ENCODE peak calls at places on chromosome 3, in eight cellular contexts. C is omental fat pad, B is brain microvascular endothelial cell, O is dorsolateral prefrontal cortex, G is NCI-H774, Q is AG09309, E is progenitor cell of endocrine pancreas, W is thoracic aorta. D is an unnamed sample.

GRCh38 chr3:184751204-184751809 is 39.4 kb upstream of the MAGEF1 start:
- DNase-seq in B (no peak), C (no peak), E (no peak), Q (no peak), W (no peak), O (no peak), G (no peak), D (no peak)

GRCh38 chr3:30356901-30357753 is 249.3 kb upstream of the TGFBR2 start:
- DNase-seq in G (no peak), Q (no peak), W (no peak), E (no peak), B (no peak), O (no peak), C (no peak), D (no peak)

GRCh38 chr3:21328982-21329381 is 422.0 kb downstream of the ZNF385D start:
- DNase-seq in G (no peak), W (no peak), B (no peak), O (no peak), Q (no peak), C (no peak), E (no peak), D (no peak)

GRCh38 chr3:39386331-39386730 is 3.2 kb downstream of the SLC25A38 start:
- DNase-seq in C (no peak), E (no peak), B (no peak), O (no peak), G (no peak), Q (no peak), W (no peak), D (no peak)

GRCh38 chr3:8301977-8302589 is 199.5 kb upstream of the LMCD1 start:
- DNase-seq in E (no peak), O (no peak), C (no peak), B (peak), G (peak), Q (peak), W (no peak), D (no peak)

GRCh38 chr3:31984321-31984720 is 2.8 kb downstream of the ZNF860 start:
- DNase-seq in C (no peak), B (no peak), Q (no peak), O (no peak), G (no peak), E (no peak), W (no peak), D (no peak)

GRCh38 chr3:51819709-51820406 is 40.8 kb upstream of the IQCF6 start:
- DNase-seq in G (no peak), B (no peak), C (no peak), Q (no peak), W (no peak), E (peak), O (no peak), D (no peak)

GRCh38 chr3:11717768-11718581 is 74.3 kb upstream of the VGLL4 start:
- DNase-seq in O (no peak), W (no peak), E (no peak), C (no peak), B (peak), G (no peak), Q (no peak), D (no peak)

GRCh38 chr3:3799173-3800075 is at the start of gene LRRN1:
- DNase-seq in W (no peak), E (peak), B (no peak), Q (no peak), G (peak), C (no peak), O (peak), D (peak)

GRCh38 chr3:69761896-69762789 is 22.9 kb downstream of the MITF start:
- DNase-seq in G (no peak), O (no peak), W (no peak), E (no peak), Q (peak), B (peak), C (no peak), D (no peak)

GRCh38 chr3:127032296-127032990 is 49.5 kb downstream of the PLXNA1 start:
- DNase-seq in O (no peak), C (no peak), E (no peak), Q (no peak), W (no peak), B (no peak), G (no peak), D (no peak)

GRCh38 chr3:180789774-180790173 is 110.5 kb upstream of the CCDC39 start:
- DNase-seq in Q (no peak), W (no peak), O (no peak), C (no peak), B (no peak), G (no peak), E (no peak), D (no peak)

GRCh38 chr3:16113704-16114103 is 60.8 kb upstream of the GALNT15 start:
- DNase-seq in B (peak), C (no peak), W (no peak), O (no peak), G (no peak), E (no peak), Q (peak), D (no peak)

GRCh38 chr3:127902486-127902885 is 12.5 kb upstream of the KBTBD12 start:
- DNase-seq in O (no peak), Q (no peak), B (no peak), C (no peak), E (no peak), W (no peak), G (no peak), D (no peak)

GRCh38 chr3:192467230-192468186 is 259.8 kb downstream of the FGF12 start:
- DNase-seq in W (no peak), Q (no peak), O (peak), E (peak), B (peak), C (peak), G (peak), D (no peak)

GRCh38 chr3:99013077-99013476 is 111.6 kb upstream of the DCBLD2 start:
- DNase-seq in B (no peak), O (no peak), W (no peak), E (no peak), Q (no peak), G (no peak), C (no peak), D (no peak)

GRCh38 chr3:136332776-136333175 is 82.6 kb downstream of the PCCB start:
- DNase-seq in C (no peak), E (no peak), W (no peak), Q (peak), G (no peak), B (peak), O (no peak), D (no peak)

GRCh38 chr3:177725165-177725564 is 527.9 kb upstream of the TBL1XR1 start:
- DNase-seq in W (no peak), O (no peak), E (no peak), B (no peak), C (no peak), G (no peak), Q (no peak), D (no peak)

GRCh38 chr3:171384101-171384891 is 75.9 kb downstream of the TNIK start:
- DNase-seq in B (peak), G (no peak), E (no peak), C (no peak), Q (no peak), O (no peak), W (no peak), D (no peak)

D was measured in breast epithelium.